ENCODE peak calls at places on chromosomes 12 and 14, in eight cellular contexts. One of them, this sample, is unnamed.

GRCh38 chr12:26791328-26791791 is 41.6 kb downstream of the ITPR2 start:
- DNase-seq in stimulated activated CD4-positive, alpha-beta T cell treated with anti-CD3 and anti-CD28 coated beads, Interleukin-12 subunit alpha, Interleukin-12 subunit beta, amount 100 ng/mL, for 48 hours: no peak
- DNase-seq in nucleus accumbens: no peak
- DNase-seq in anterior cingulate cortex: no peak
- DNase-seq in AG09319: peak
- DNase-seq in cardiac muscle cell: peak
- DNase-seq in HEK293T: no peak
- DNase-seq in GF-D8: no peak
- DNase-seq in this sample: no peak

GRCh38 chr14:64704743-64705405 is 650 bp downstream of the PLEKHG3 start:
- DNase-seq in stimulated activated CD4-positive, alpha-beta T cell treated with anti-CD3 and anti-CD28 coated beads, Interleukin-12 subunit alpha, Interleukin-12 subunit beta, amount 100 ng/mL, for 48 hours: no peak
- DNase-seq in nucleus accumbens: no peak
- DNase-seq in anterior cingulate cortex: peak
- DNase-seq in AG09319: no peak
- DNase-seq in cardiac muscle cell: peak
- DNase-seq in HEK293T: peak
- DNase-seq in GF-D8: no peak
- DNase-seq in this sample: peak

GRCh38 chr12:103664626-103665025 is 77.6 kb downstream of the STAB2 start:
- DNase-seq in stimulated activated CD4-positive, alpha-beta T cell treated with anti-CD3 and anti-CD28 coated beads, Interleukin-12 subunit alpha, Interleukin-12 subunit beta, amount 100 ng/mL, for 48 hours: no peak
- DNase-seq in nucleus accumbens: no peak
- DNase-seq in anterior cingulate cortex: no peak
- DNase-seq in AG09319: no peak
- DNase-seq in cardiac muscle cell: no peak
- DNase-seq in HEK293T: no peak
- DNase-seq in GF-D8: no peak
- DNase-seq in this sample: no peak

GRCh38 chr14:23227566-23227965 is 10.2 kb upstream of the RNF212B start:
- DNase-seq in stimulated activated CD4-positive, alpha-beta T cell treated with anti-CD3 and anti-CD28 coated beads, Interleukin-12 subunit alpha, Interleukin-12 subunit beta, amount 100 ng/mL, for 48 hours: no peak
- DNase-seq in nucleus accumbens: no peak
- DNase-seq in anterior cingulate cortex: no peak
- DNase-seq in AG09319: no peak
- DNase-seq in cardiac muscle cell: no peak
- DNase-seq in HEK293T: no peak
- DNase-seq in GF-D8: no peak
- DNase-seq in this sample: no peak

GRCh38 chr12:53324113-53324778 is 2.8 kb upstream of the AAAS start:
- DNase-seq in stimulated activated CD4-positive, alpha-beta T cell treated with anti-CD3 and anti-CD28 coated beads, Interleukin-12 subunit alpha, Interleukin-12 subunit beta, amount 100 ng/mL, for 48 hours: peak
- DNase-seq in nucleus accumbens: no peak
- DNase-seq in anterior cingulate cortex: no peak
- DNase-seq in AG09319: no peak
- DNase-seq in cardiac muscle cell: no peak
- DNase-seq in HEK293T: no peak
- DNase-seq in GF-D8: peak
- DNase-seq in this sample: peak

GRCh38 chr14:105486333-105486973 is at the start of gene CRIP1:
- DNase-seq in stimulated activated CD4-positive, alpha-beta T cell treated with anti-CD3 and anti-CD28 coated beads, Interleukin-12 subunit alpha, Interleukin-12 subunit beta, amount 100 ng/mL, for 48 hours: no peak
- DNase-seq in nucleus accumbens: no peak
- DNase-seq in anterior cingulate cortex: no peak
- DNase-seq in AG09319: no peak
- DNase-seq in cardiac muscle cell: no peak
- DNase-seq in HEK293T: no peak
- DNase-seq in GF-D8: no peak
- DNase-seq in this sample: no peak

GRCh38 chr12:43957732-43958131 is 121.9 kb downstream of the TMEM117 start:
- DNase-seq in stimulated activated CD4-positive, alpha-beta T cell treated with anti-CD3 and anti-CD28 coated beads, Interleukin-12 subunit alpha, Interleukin-12 subunit beta, amount 100 ng/mL, for 48 hours: peak
- DNase-seq in nucleus accumbens: no peak
- DNase-seq in anterior cingulate cortex: peak
- DNase-seq in AG09319: peak
- DNase-seq in cardiac muscle cell: peak
- DNase-seq in HEK293T: peak
- DNase-seq in GF-D8: no peak
- DNase-seq in this sample: no peak

GRCh38 chr14:39368261-39368959 is 63.8 kb downstream of the FBXO33 start:
- DNase-seq in stimulated activated CD4-positive, alpha-beta T cell treated with anti-CD3 and anti-CD28 coated beads, Interleukin-12 subunit alpha, Interleukin-12 subunit beta, amount 100 ng/mL, for 48 hours: no peak
- DNase-seq in nucleus accumbens: peak
- DNase-seq in anterior cingulate cortex: peak
- DNase-seq in AG09319: peak
- DNase-seq in cardiac muscle cell: peak
- DNase-seq in HEK293T: peak
- DNase-seq in GF-D8: peak
- DNase-seq in this sample: peak

GRCh38 chr12:40691913-40692616 is at the start of gene CNTN1:
- DNase-seq in stimulated activated CD4-positive, alpha-beta T cell treated with anti-CD3 and anti-CD28 coated beads, Interleukin-12 subunit alpha, Interleukin-12 subunit beta, amount 100 ng/mL, for 48 hours: no peak
- DNase-seq in nucleus accumbens: peak
- DNase-seq in anterior cingulate cortex: peak
- DNase-seq in AG09319: peak
- DNase-seq in cardiac muscle cell: peak
- DNase-seq in HEK293T: peak
- DNase-seq in GF-D8: no peak
- DNase-seq in this sample: peak

GRCh38 chr12:124334266-124334665 is 39.4 kb downstream of the RFLNA start:
- DNase-seq in stimulated activated CD4-positive, alpha-beta T cell treated with anti-CD3 and anti-CD28 coated beads, Interleukin-12 subunit alpha, Interleukin-12 subunit beta, amount 100 ng/mL, for 48 hours: no peak
- DNase-seq in nucleus accumbens: no peak
- DNase-seq in anterior cingulate cortex: no peak
- DNase-seq in AG09319: no peak
- DNase-seq in cardiac muscle cell: no peak
- DNase-seq in HEK293T: no peak
- DNase-seq in GF-D8: no peak
- DNase-seq in this sample: no peak

GRCh38 chr12:153080-153746 is 60.7 kb downstream of the SLC6A12 start:
- DNase-seq in stimulated activated CD4-positive, alpha-beta T cell treated with anti-CD3 and anti-CD28 coated beads, Interleukin-12 subunit alpha, Interleukin-12 subunit beta, amount 100 ng/mL, for 48 hours: peak
- DNase-seq in nucleus accumbens: peak
- DNase-seq in anterior cingulate cortex: peak
- DNase-seq in AG09319: no peak
- DNase-seq in cardiac muscle cell: peak
- DNase-seq in HEK293T: peak
- DNase-seq in GF-D8: peak
- DNase-seq in this sample: peak

GRCh38 chr12:119725523-119725922 is 57.6 kb downstream of the PRKAB1 start:
- DNase-seq in stimulated activated CD4-positive, alpha-beta T cell treated with anti-CD3 and anti-CD28 coated beads, Interleukin-12 subunit alpha, Interleukin-12 subunit beta, amount 100 ng/mL, for 48 hours: no peak
- DNase-seq in nucleus accumbens: no peak
- DNase-seq in anterior cingulate cortex: no peak
- DNase-seq in AG09319: no peak
- DNase-seq in cardiac muscle cell: no peak
- DNase-seq in HEK293T: no peak
- DNase-seq in GF-D8: no peak
- DNase-seq in this sample: no peak

GRCh38 chr12:6964605-6965025 is 5.8 kb downstream of the PHB2 start:
- DNase-seq in stimulated activated CD4-positive, alpha-beta T cell treated with anti-CD3 and anti-CD28 coated beads, Interleukin-12 subunit alpha, Interleukin-12 subunit beta, amount 100 ng/mL, for 48 hours: no peak
- DNase-seq in nucleus accumbens: no peak
- DNase-seq in anterior cingulate cortex: no peak
- DNase-seq in AG09319: no peak
- DNase-seq in cardiac muscle cell: no peak
- DNase-seq in HEK293T: no peak
- DNase-seq in GF-D8: no peak
- DNase-seq in this sample: no peak

GRCh38 chr14:58772061-58772604 is 134.4 kb downstream of the DACT1 start:
- DNase-seq in stimulated activated CD4-positive, alpha-beta T cell treated with anti-CD3 and anti-CD28 coated beads, Interleukin-12 subunit alpha, Interleukin-12 subunit beta, amount 100 ng/mL, for 48 hours: no peak
- DNase-seq in nucleus accumbens: no peak
- DNase-seq in anterior cingulate cortex: no peak
- DNase-seq in AG09319: no peak
- DNase-seq in cardiac muscle cell: no peak
- DNase-seq in HEK293T: no peak
- DNase-seq in GF-D8: no peak
- DNase-seq in this sample: no peak

GRCh38 chr12:94207467-94208432 is 59.4 kb downstream of the PLXNC1 start:
- DNase-seq in stimulated activated CD4-positive, alpha-beta T cell treated with anti-CD3 and anti-CD28 coated beads, Interleukin-12 subunit alpha, Interleukin-12 subunit beta, amount 100 ng/mL, for 48 hours: peak
- DNase-seq in nucleus accumbens: no peak
- DNase-seq in anterior cingulate cortex: no peak
- DNase-seq in AG09319: no peak
- DNase-seq in cardiac muscle cell: peak
- DNase-seq in HEK293T: no peak
- DNase-seq in GF-D8: no peak
- DNase-seq in this sample: no peak

GRCh38 chr12:24226745-24227350 is 277.4 kb upstream of the SOX5 start:
- DNase-seq in stimulated activated CD4-positive, alpha-beta T cell treated with anti-CD3 and anti-CD28 coated beads, Interleukin-12 subunit alpha, Interleukin-12 subunit beta, amount 100 ng/mL, for 48 hours: no peak
- DNase-seq in nucleus accumbens: no peak
- DNase-seq in anterior cingulate cortex: no peak
- DNase-seq in AG09319: peak
- DNase-seq in cardiac muscle cell: peak
- DNase-seq in HEK293T: no peak
- DNase-seq in GF-D8: no peak
- DNase-seq in this sample: no peak

GRCh38 chr14:103734081-103734888 is 18.7 kb downstream of the ZFYVE21 start:
- DNase-seq in stimulated activated CD4-positive, alpha-beta T cell treated with anti-CD3 and anti-CD28 coated beads, Interleukin-12 subunit alpha, Interleukin-12 subunit beta, amount 100 ng/mL, for 48 hours: no peak
- DNase-seq in nucleus accumbens: no peak
- DNase-seq in anterior cingulate cortex: no peak
- DNase-seq in AG09319: no peak
- DNase-seq in cardiac muscle cell: no peak
- DNase-seq in HEK293T: no peak
- DNase-seq in GF-D8: no peak
- DNase-seq in this sample: no peak

GRCh38 chr12:30046376-30046775 is 262.6 kb upstream of the TMTC1 start:
- DNase-seq in stimulated activated CD4-positive, alpha-beta T cell treated with anti-CD3 and anti-CD28 coated beads, Interleukin-12 subunit alpha, Interleukin-12 subunit beta, amount 100 ng/mL, for 48 hours: no peak
- DNase-seq in nucleus accumbens: no peak
- DNase-seq in anterior cingulate cortex: no peak
- DNase-seq in AG09319: no peak
- DNase-seq in cardiac muscle cell: no peak
- DNase-seq in HEK293T: no peak
- DNase-seq in GF-D8: no peak
- DNase-seq in this sample: no peak

GRCh38 chr12:47755655-47756562 is 2.8 kb downstream of the RAPGEF3 start:
- DNase-seq in stimulated activated CD4-positive, alpha-beta T cell treated with anti-CD3 and anti-CD28 coated beads, Interleukin-12 subunit alpha, Interleukin-12 subunit beta, amount 100 ng/mL, for 48 hours: no peak
- DNase-seq in nucleus accumbens: no peak
- DNase-seq in anterior cingulate cortex: no peak
- DNase-seq in AG09319: no peak
- DNase-seq in cardiac muscle cell: no peak
- DNase-seq in HEK293T: no peak
- DNase-seq in GF-D8: no peak
- DNase-seq in this sample: no peak

GRCh38 chr14:34593740-34594375 is 36.1 kb downstream of the SNX6 start:
- DNase-seq in stimulated activated CD4-positive, alpha-beta T cell treated with anti-CD3 and anti-CD28 coated beads, Interleukin-12 subunit alpha, Interleukin-12 subunit beta, amount 100 ng/mL, for 48 hours: no peak
- DNase-seq in nucleus accumbens: no peak
- DNase-seq in anterior cingulate cortex: no peak
- DNase-seq in AG09319: no peak
- DNase-seq in cardiac muscle cell: no peak
- DNase-seq in HEK293T: no peak
- DNase-seq in GF-D8: no peak
- DNase-seq in this sample: no peak

GRCh38 chr12:107760207-107760816 is 625 bp downstream of the PRDM4 start:
- DNase-seq in stimulated activated CD4-positive, alpha-beta T cell treated with anti-CD3 and anti-CD28 coated beads, Interleukin-12 subunit alpha, Interleukin-12 subunit beta, amount 100 ng/mL, for 48 hours: peak
- DNase-seq in nucleus accumbens: no peak
- DNase-seq in anterior cingulate cortex: peak
- DNase-seq in AG09319: no peak
- DNase-seq in cardiac muscle cell: peak
- DNase-seq in HEK293T: peak
- DNase-seq in GF-D8: no peak
- DNase-seq in this sample: peak

GRCh38 chr14:93748208-93749080 is 39.8 kb downstream of the PRIMA1 start:
- DNase-seq in stimulated activated CD4-positive, alpha-beta T cell treated with anti-CD3 and anti-CD28 coated beads, Interleukin-12 subunit alpha, Interleukin-12 subunit beta, amount 100 ng/mL, for 48 hours: no peak
- DNase-seq in nucleus accumbens: no peak
- DNase-seq in anterior cingulate cortex: no peak
- DNase-seq in AG09319: no peak
- DNase-seq in cardiac muscle cell: no peak
- DNase-seq in HEK293T: no peak
- DNase-seq in GF-D8: no peak
- DNase-seq in this sample: no peak

GRCh38 chr14:91374287-91374880 is 43.2 kb downstream of the CCDC88C start:
- DNase-seq in stimulated activated CD4-positive, alpha-beta T cell treated with anti-CD3 and anti-CD28 coated beads, Interleukin-12 subunit alpha, Interleukin-12 subunit beta, amount 100 ng/mL, for 48 hours: no peak
- DNase-seq in nucleus accumbens: no peak
- DNase-seq in anterior cingulate cortex: no peak
- DNase-seq in AG09319: no peak
- DNase-seq in cardiac muscle cell: no peak
- DNase-seq in HEK293T: no peak
- DNase-seq in GF-D8: no peak
- DNase-seq in this sample: no peak

GRCh38 chr12:48818831-48819590 is 715 bp downstream of the CACNB3 start:
- DNase-seq in stimulated activated CD4-positive, alpha-beta T cell treated with anti-CD3 and anti-CD28 coated beads, Interleukin-12 subunit alpha, Interleukin-12 subunit beta, amount 100 ng/mL, for 48 hours: no peak
- DNase-seq in nucleus accumbens: no peak
- DNase-seq in anterior cingulate cortex: no peak
- DNase-seq in AG09319: no peak
- DNase-seq in cardiac muscle cell: peak
- DNase-seq in HEK293T: no peak
- DNase-seq in GF-D8: no peak
- DNase-seq in this sample: peak

GRCh38 chr14:74326369-74327152 is 21.7 kb upstream of the VRTN start:
- DNase-seq in stimulated activated CD4-positive, alpha-beta T cell treated with anti-CD3 and anti-CD28 coated beads, Interleukin-12 subunit alpha, Interleukin-12 subunit beta, amount 100 ng/mL, for 48 hours: no peak
- DNase-seq in nucleus accumbens: no peak
- DNase-seq in anterior cingulate cortex: no peak
- DNase-seq in AG09319: no peak
- DNase-seq in cardiac muscle cell: peak
- DNase-seq in HEK293T: no peak
- DNase-seq in GF-D8: no peak
- DNase-seq in this sample: no peak

GRCh38 chr12:4272976-4273650 is 449 bp upstream of the CCND2 start:
- DNase-seq in stimulated activated CD4-positive, alpha-beta T cell treated with anti-CD3 and anti-CD28 coated beads, Interleukin-12 subunit alpha, Interleukin-12 subunit beta, amount 100 ng/mL, for 48 hours: no peak
- DNase-seq in nucleus accumbens: no peak
- DNase-seq in anterior cingulate cortex: no peak
- DNase-seq in AG09319: no peak
- DNase-seq in cardiac muscle cell: no peak
- DNase-seq in HEK293T: no peak
- DNase-seq in GF-D8: peak
- DNase-seq in this sample: no peak

GRCh38 chr12:14828896-14829295 is 14.4 kb downstream of the ART4 start:
- DNase-seq in stimulated activated CD4-positive, alpha-beta T cell treated with anti-CD3 and anti-CD28 coated beads, Interleukin-12 subunit alpha, Interleukin-12 subunit beta, amount 100 ng/mL, for 48 hours: no peak
- DNase-seq in nucleus accumbens: no peak
- DNase-seq in anterior cingulate cortex: peak
- DNase-seq in AG09319: no peak
- DNase-seq in cardiac muscle cell: no peak
- DNase-seq in HEK293T: peak
- DNase-seq in GF-D8: no peak
- DNase-seq in this sample: no peak

GRCh38 chr14:105166571-105167302 is 1.8 kb downstream of the JAG2 start:
- DNase-seq in stimulated activated CD4-positive, alpha-beta T cell treated with anti-CD3 and anti-CD28 coated beads, Interleukin-12 subunit alpha, Interleukin-12 subunit beta, amount 100 ng/mL, for 48 hours: no peak
- DNase-seq in nucleus accumbens: no peak
- DNase-seq in anterior cingulate cortex: no peak
- DNase-seq in AG09319: no peak
- DNase-seq in cardiac muscle cell: no peak
- DNase-seq in HEK293T: no peak
- DNase-seq in GF-D8: no peak
- DNase-seq in this sample: no peak

GRCh38 chr14:28773917-28774691 is 7.5 kb downstream of the FOXG1 start:
- DNase-seq in stimulated activated CD4-positive, alpha-beta T cell treated with anti-CD3 and anti-CD28 coated beads, Interleukin-12 subunit alpha, Interleukin-12 subunit beta, amount 100 ng/mL, for 48 hours: no peak
- DNase-seq in nucleus accumbens: peak
- DNase-seq in anterior cingulate cortex: peak
- DNase-seq in AG09319: no peak
- DNase-seq in cardiac muscle cell: peak
- DNase-seq in HEK293T: peak
- DNase-seq in GF-D8: no peak
- DNase-seq in this sample: peak

GRCh38 chr12:53051058-53051880 is 1.4 kb downstream of the TNS2 start:
- DNase-seq in stimulated activated CD4-positive, alpha-beta T cell treated with anti-CD3 and anti-CD28 coated beads, Interleukin-12 subunit alpha, Interleukin-12 subunit beta, amount 100 ng/mL, for 48 hours: no peak
- DNase-seq in nucleus accumbens: peak
- DNase-seq in anterior cingulate cortex: peak
- DNase-seq in AG09319: no peak
- DNase-seq in cardiac muscle cell: peak
- DNase-seq in HEK293T: no peak
- DNase-seq in GF-D8: no peak
- DNase-seq in this sample: peak

GRCh38 chr12:131980263-131980662 is 30.5 kb downstream of the EP400 start:
- DNase-seq in stimulated activated CD4-positive, alpha-beta T cell treated with anti-CD3 and anti-CD28 coated beads, Interleukin-12 subunit alpha, Interleukin-12 subunit beta, amount 100 ng/mL, for 48 hours: no peak
- DNase-seq in nucleus accumbens: no peak
- DNase-seq in anterior cingulate cortex: no peak
- DNase-seq in AG09319: no peak
- DNase-seq in cardiac muscle cell: no peak
- DNase-seq in HEK293T: no peak
- DNase-seq in GF-D8: no peak
- DNase-seq in this sample: no peak

GRCh38 chr12:48525332-48525731 is at the start of gene OR8S1:
- DNase-seq in stimulated activated CD4-positive, alpha-beta T cell treated with anti-CD3 and anti-CD28 coated beads, Interleukin-12 subunit alpha, Interleukin-12 subunit beta, amount 100 ng/mL, for 48 hours: no peak
- DNase-seq in nucleus accumbens: no peak
- DNase-seq in anterior cingulate cortex: no peak
- DNase-seq in AG09319: no peak
- DNase-seq in cardiac muscle cell: no peak
- DNase-seq in HEK293T: no peak
- DNase-seq in GF-D8: no peak
- DNase-seq in this sample: no peak

GRCh38 chr12:109766251-109766778 is 52.7 kb downstream of the FAM222A start:
- DNase-seq in stimulated activated CD4-positive, alpha-beta T cell treated with anti-CD3 and anti-CD28 coated beads, Interleukin-12 subunit alpha, Interleukin-12 subunit beta, amount 100 ng/mL, for 48 hours: no peak
- DNase-seq in nucleus accumbens: no peak
- DNase-seq in anterior cingulate cortex: no peak
- DNase-seq in AG09319: no peak
- DNase-seq in cardiac muscle cell: no peak
- DNase-seq in HEK293T: no peak
- DNase-seq in GF-D8: no peak
- DNase-seq in this sample: no peak

GRCh38 chr12:121797937-121798801 is 4.7 kb upstream of the RHOF start:
- DNase-seq in stimulated activated CD4-positive, alpha-beta T cell treated with anti-CD3 and anti-CD28 coated beads, Interleukin-12 subunit alpha, Interleukin-12 subunit beta, amount 100 ng/mL, for 48 hours: no peak
- DNase-seq in nucleus accumbens: peak
- DNase-seq in anterior cingulate cortex: peak
- DNase-seq in AG09319: no peak
- DNase-seq in cardiac muscle cell: peak
- DNase-seq in HEK293T: no peak
- DNase-seq in GF-D8: no peak
- DNase-seq in this sample: peak